ENCODE peak calls at places on chromosome 7, in nine cellular contexts. Q, B, Y, W, V, J, U, S and N are unnamed samples.

GRCh38 chr7:87474533-87475358 is 734 bp downstream of the ABCB4 start:
- DNase-seq in V (no peak), S (peak; percentile 19), U (no peak), Y (peak; percentile 69), Q (no peak), W (no peak), J (no peak), B (no peak), N (no peak)

GRCh38 chr7:37018954-37019353 is 294.7 kb upstream of the AOAH start:
- DNase-seq in V (no peak), Y (no peak), S (no peak), B (no peak), U (no peak), W (no peak), J (no peak), Q (no peak), N (no peak)

GRCh38 chr7:116145245-116145852 is 65.0 kb upstream of the TES start:
- DNase-seq in V (no peak), W (no peak), B (no peak), S (no peak), J (peak; percentile 8), Y (no peak), U (no peak), Q (no peak), N (no peak)

GRCh38 chr7:152989889-152990380 is 230.4 kb downstream of the ACTR3B start:
- DNase-seq in S (no peak), W (no peak), J (no peak), V (no peak), Y (no peak), Q (no peak), B (no peak), U (peak; percentile 50), N (no peak)

GRCh38 chr7:28572321-28573058 is 160.2 kb downstream of the CREB5 start:
- DNase-seq in B (no peak), W (peak; percentile 25), J (no peak), S (no peak), Q (no peak), Y (no peak), U (peak; percentile 86), V (no peak), N (no peak)

GRCh38 chr7:52260046-52260665 is 775.3 kb upstream of the POM121L12 start:
- DNase-seq in B (no peak), S (no peak), Q (no peak), J (no peak), W (peak; percentile 43), V (no peak), Y (no peak), U (no peak), N (no peak)

GRCh38 chr7:4245866-4246470 is 436.1 kb upstream of the FOXK1 start:
- DNase-seq in J (no peak), V (no peak), Q (no peak), S (no peak), Y (no peak), U (no peak), B (no peak), W (no peak), N (no peak)

GRCh38 chr7:34337163-34337562 is 320.9 kb upstream of the NPSR1 start:
- DNase-seq in W (no peak), B (no peak), Y (no peak), V (no peak), S (no peak), Q (no peak), U (no peak), J (no peak), N (no peak)

GRCh38 chr7:44218418-44219201 is 17.8 kb downstream of the YKT6 start:
- DNase-seq in J (no peak), Y (peak; percentile 21), U (no peak), S (no peak), W (peak; percentile 18), V (no peak), Q (no peak), B (no peak), N (no peak)

GRCh38 chr7:46032353-46032752 is 111.3 kb upstream of the IGFBP3 start:
- DNase-seq in Y (no peak), Q (no peak), W (no peak), J (no peak), S (no peak), V (no peak), U (no peak), B (no peak), N (no peak)

GRCh38 chr7:35430547-35431153 is 176.8 kb upstream of the TBX20 start:
- DNase-seq in Q (no peak), Y (peak; percentile 39), J (peak; percentile 33), V (no peak), U (no peak), B (no peak), S (peak; percentile 50), W (no peak), N (no peak)

GRCh38 chr7:106841896-106842390 is 23.1 kb upstream of the PIK3CG start:
- DNase-seq in Q (peak; percentile 23), B (no peak), J (no peak), S (no peak), Y (no peak), V (no peak), U (peak; percentile 96), W (no peak), N (no peak)

GRCh38 chr7:119482209-119482608 is 790.8 kb upstream of the KCND2 start:
- DNase-seq in S (peak; percentile 31), W (peak; percentile 58), Q (no peak), V (no peak), J (peak; percentile 5), B (no peak), U (peak; percentile 35), Y (no peak), N (no peak)

GRCh38 chr7:56124981-56125380 is 8.8 kb upstream of the NUPR2 start:
- DNase-seq in J (no peak), W (no peak), U (no peak), V (no peak), B (no peak), Y (no peak), S (no peak), Q (no peak), N (no peak)

GRCh38 chr7:66296001-66296521 is 90.9 kb downstream of the TPST1 start:
- DNase-seq in S (no peak), V (no peak), J (no peak), Y (no peak), W (no peak), B (no peak), Q (no peak), U (no peak), N (no peak)

GRCh38 chr7:25360471-25360870 is 132.2 kb upstream of the NPVF start:
- DNase-seq in V (no peak), Y (no peak), Q (no peak), W (no peak), B (no peak), S (no peak), J (no peak), U (peak; percentile 52), N (no peak)